ENCODE peak calls at places on chromosome 14, in seven cellular contexts. One of them, this sample, is unnamed.

GRCh38 chr14:23529016-23529740 is 22.4 kb downstream of the ZFHX2 start:
- ATAC-seq in mucosa of descending colon: no peak
- ATAC-seq in sciatic nerve: peak; percentile 31
- ATAC-seq in aorta: no peak
- ATAC-seq in left cardiac atrium: no peak
- ATAC-seq in activated CD8-positive, alpha-beta T cell treated with anti-CD3 and anti-CD28 coated beads for 36 hours: no peak
- ATAC-seq in CD4-positive, alpha-beta T cell: no peak
- ATAC-seq in this sample: no peak

GRCh38 chr14:25055005-25055404 is 5.1 kb upstream of the STXBP6 start:
- ATAC-seq in mucosa of descending colon: peak; percentile 79
- ATAC-seq in activated CD8-positive, alpha-beta T cell treated with anti-CD3 and anti-CD28 coated beads for 36 hours: no peak
- ATAC-seq in CD4-positive, alpha-beta T cell: no peak
- ATAC-seq in aorta: no peak
- ATAC-seq in left cardiac atrium: no peak
- ATAC-seq in sciatic nerve: no peak
- ATAC-seq in this sample: no peak

GRCh38 chr14:20680843-20681347 is 3.5 kb upstream of the RNASE4 start:
- ATAC-seq in CD4-positive, alpha-beta T cell: peak; percentile 28
- ATAC-seq in aorta: no peak
- ATAC-seq in left cardiac atrium: no peak
- ATAC-seq in sciatic nerve: no peak
- ATAC-seq in mucosa of descending colon: peak; percentile 37
- ATAC-seq in activated CD8-positive, alpha-beta T cell treated with anti-CD3 and anti-CD28 coated beads for 36 hours: peak; percentile 14
- ATAC-seq in this sample: no peak

GRCh38 chr14:104650981-104651875 is 38.2 kb upstream of the INF2 start:
- ATAC-seq in mucosa of descending colon: peak; percentile 28
- ATAC-seq in activated CD8-positive, alpha-beta T cell treated with anti-CD3 and anti-CD28 coated beads for 36 hours: no peak
- ATAC-seq in left cardiac atrium: peak; percentile 4
- ATAC-seq in aorta: peak; percentile 42
- ATAC-seq in CD4-positive, alpha-beta T cell: no peak
- ATAC-seq in sciatic nerve: peak; percentile 19
- ATAC-seq in this sample: no peak

GRCh38 chr14:75934998-75935628 is 46.7 kb downstream of the TGFB3 start:
- ATAC-seq in aorta: no peak
- ATAC-seq in sciatic nerve: no peak
- ATAC-seq in left cardiac atrium: peak; percentile 44
- ATAC-seq in mucosa of descending colon: no peak
- ATAC-seq in activated CD8-positive, alpha-beta T cell treated with anti-CD3 and anti-CD28 coated beads for 36 hours: no peak
- ATAC-seq in CD4-positive, alpha-beta T cell: no peak
- ATAC-seq in this sample: no peak

GRCh38 chr14:35879654-35880249 is 53.6 kb downstream of the BRMS1L start:
- ATAC-seq in aorta: no peak
- ATAC-seq in sciatic nerve: peak; percentile 27
- ATAC-seq in activated CD8-positive, alpha-beta T cell treated with anti-CD3 and anti-CD28 coated beads for 36 hours: no peak
- ATAC-seq in mucosa of descending colon: no peak
- ATAC-seq in CD4-positive, alpha-beta T cell: no peak
- ATAC-seq in left cardiac atrium: no peak
- ATAC-seq in this sample: no peak

GRCh38 chr14:78595797-78596196 is 425.6 kb downstream of the NRXN3 start:
- ATAC-seq in mucosa of descending colon: no peak
- ATAC-seq in activated CD8-positive, alpha-beta T cell treated with anti-CD3 and anti-CD28 coated beads for 36 hours: no peak
- ATAC-seq in sciatic nerve: no peak
- ATAC-seq in left cardiac atrium: no peak
- ATAC-seq in CD4-positive, alpha-beta T cell: no peak
- ATAC-seq in aorta: no peak
- ATAC-seq in this sample: no peak

GRCh38 chr14:35380794-35381193 is 23.8 kb downstream of the NFKBIA start:
- ATAC-seq in mucosa of descending colon: peak; percentile 78
- ATAC-seq in activated CD8-positive, alpha-beta T cell treated with anti-CD3 and anti-CD28 coated beads for 36 hours: no peak
- ATAC-seq in sciatic nerve: no peak
- ATAC-seq in CD4-positive, alpha-beta T cell: no peak
- ATAC-seq in aorta: no peak
- ATAC-seq in left cardiac atrium: no peak
- ATAC-seq in this sample: no peak

GRCh38 chr14:60092516-60092915 is 793 bp downstream of the PCNX4 start:
- ATAC-seq in activated CD8-positive, alpha-beta T cell treated with anti-CD3 and anti-CD28 coated beads for 36 hours: no peak
- ATAC-seq in mucosa of descending colon: peak; percentile 1
- ATAC-seq in sciatic nerve: peak; percentile 16
- ATAC-seq in left cardiac atrium: peak; percentile 4
- ATAC-seq in aorta: peak; percentile 38
- ATAC-seq in CD4-positive, alpha-beta T cell: no peak
- ATAC-seq in this sample: no peak

GRCh38 chr14:70887207-70888150 is 19.8 kb upstream of the PCNX1 start:
- ATAC-seq in sciatic nerve: peak; percentile 71
- ATAC-seq in CD4-positive, alpha-beta T cell: peak; percentile 52
- ATAC-seq in activated CD8-positive, alpha-beta T cell treated with anti-CD3 and anti-CD28 coated beads for 36 hours: peak; percentile 8
- ATAC-seq in left cardiac atrium: no peak
- ATAC-seq in aorta: no peak
- ATAC-seq in mucosa of descending colon: peak; percentile 69
- ATAC-seq in this sample: peak; percentile 70

GRCh38 chr14:92511472-92512247 is 1.9 kb upstream of the RIN3 start:
- ATAC-seq in left cardiac atrium: no peak
- ATAC-seq in sciatic nerve: peak; percentile 61
- ATAC-seq in aorta: peak; percentile 51
- ATAC-seq in CD4-positive, alpha-beta T cell: no peak
- ATAC-seq in activated CD8-positive, alpha-beta T cell treated with anti-CD3 and anti-CD28 coated beads for 36 hours: no peak
- ATAC-seq in mucosa of descending colon: peak; percentile 60
- ATAC-seq in this sample: peak; percentile 23

GRCh38 chr14:101709962-101710891 is 51.3 kb upstream of the PPP2R5C start:
- ATAC-seq in mucosa of descending colon: peak; percentile 63
- ATAC-seq in CD4-positive, alpha-beta T cell: no peak
- ATAC-seq in activated CD8-positive, alpha-beta T cell treated with anti-CD3 and anti-CD28 coated beads for 36 hours: no peak
- ATAC-seq in left cardiac atrium: no peak
- ATAC-seq in sciatic nerve: no peak
- ATAC-seq in aorta: no peak
- ATAC-seq in this sample: no peak